ENCODE peak calls at places on chromosome 14, in eight cellular contexts. One of them, this sample, is unnamed.

GRCh38 chr14:76937181-76938091 is 91.1 kb downstream of the IRF2BPL start:
- DNase-seq in epithelial cell of prostate: no peak
- DNase-seq in effector memory CD4-positive, alpha-beta T cell: no peak
- DNase-seq in activated CD8-positive, alpha-beta memory T cell treated with anti-CD3 and anti-CD28 coated beads for 24 hours: no peak
- DNase-seq in AG08396: peak
- DNase-seq in COR-L47: peak
- DNase-seq in GM12865: no peak
- DNase-seq in germinal center: no peak
- DNase-seq in this sample: peak

GRCh38 chr14:30484976-30485375 is 74.0 kb upstream of the G2E3 start:
- DNase-seq in COR-L47: no peak
- DNase-seq in effector memory CD4-positive, alpha-beta T cell: no peak
- DNase-seq in activated CD8-positive, alpha-beta memory T cell treated with anti-CD3 and anti-CD28 coated beads for 24 hours: no peak
- DNase-seq in epithelial cell of prostate: no peak
- DNase-seq in AG08396: no peak
- DNase-seq in GM12865: no peak
- DNase-seq in germinal center: no peak
- DNase-seq in this sample: no peak

GRCh38 chr14:106681161-106681955 is 1155.0 kb downstream of the TMEM121 start:
- DNase-seq in COR-L47: no peak
- DNase-seq in AG08396: no peak
- DNase-seq in effector memory CD4-positive, alpha-beta T cell: no peak
- DNase-seq in activated CD8-positive, alpha-beta memory T cell treated with anti-CD3 and anti-CD28 coated beads for 24 hours: no peak
- DNase-seq in germinal center: no peak
- DNase-seq in GM12865: no peak
- DNase-seq in epithelial cell of prostate: no peak
- DNase-seq in this sample: no peak

GRCh38 chr14:77603654-77604270 is 12.7 kb downstream of the SPTLC2 start:
- DNase-seq in epithelial cell of prostate: no peak
- DNase-seq in activated CD8-positive, alpha-beta memory T cell treated with anti-CD3 and anti-CD28 coated beads for 24 hours: no peak
- DNase-seq in effector memory CD4-positive, alpha-beta T cell: no peak
- DNase-seq in germinal center: no peak
- DNase-seq in GM12865: no peak
- DNase-seq in COR-L47: peak
- DNase-seq in AG08396: no peak
- DNase-seq in this sample: no peak

GRCh38 chr14:105398726-105399440 is 545 bp downstream of the TEX22 start:
- DNase-seq in COR-L47: peak
- DNase-seq in epithelial cell of prostate: no peak
- DNase-seq in activated CD8-positive, alpha-beta memory T cell treated with anti-CD3 and anti-CD28 coated beads for 24 hours: no peak
- DNase-seq in GM12865: peak
- DNase-seq in effector memory CD4-positive, alpha-beta T cell: no peak
- DNase-seq in AG08396: no peak
- DNase-seq in germinal center: no peak
- DNase-seq in this sample: no peak

GRCh38 chr14:34665785-34666425 is 36.0 kb upstream of the SNX6 start:
- DNase-seq in AG08396: peak
- DNase-seq in GM12865: no peak
- DNase-seq in effector memory CD4-positive, alpha-beta T cell: no peak
- DNase-seq in epithelial cell of prostate: no peak
- DNase-seq in activated CD8-positive, alpha-beta memory T cell treated with anti-CD3 and anti-CD28 coated beads for 24 hours: no peak
- DNase-seq in germinal center: no peak
- DNase-seq in COR-L47: no peak
- DNase-seq in this sample: no peak

GRCh38 chr14:32510815-32511214 is 181.7 kb downstream of the AKAP6 start:
- DNase-seq in COR-L47: no peak
- DNase-seq in germinal center: no peak
- DNase-seq in AG08396: no peak
- DNase-seq in activated CD8-positive, alpha-beta memory T cell treated with anti-CD3 and anti-CD28 coated beads for 24 hours: no peak
- DNase-seq in effector memory CD4-positive, alpha-beta T cell: no peak
- DNase-seq in GM12865: no peak
- DNase-seq in epithelial cell of prostate: no peak
- DNase-seq in this sample: no peak

GRCh38 chr14:90087433-90087832 is 25.6 kb downstream of the KCNK13 start:
- DNase-seq in germinal center: peak
- DNase-seq in effector memory CD4-positive, alpha-beta T cell: no peak
- DNase-seq in AG08396: no peak
- DNase-seq in COR-L47: no peak
- DNase-seq in GM12865: peak
- DNase-seq in activated CD8-positive, alpha-beta memory T cell treated with anti-CD3 and anti-CD28 coated beads for 24 hours: no peak
- DNase-seq in epithelial cell of prostate: no peak
- DNase-seq in this sample: no peak

GRCh38 chr14:69625299-69626131 is 14.1 kb downstream of the SUSD6 start:
- DNase-seq in effector memory CD4-positive, alpha-beta T cell: peak
- DNase-seq in epithelial cell of prostate: no peak
- DNase-seq in AG08396: no peak
- DNase-seq in activated CD8-positive, alpha-beta memory T cell treated with anti-CD3 and anti-CD28 coated beads for 24 hours: peak
- DNase-seq in COR-L47: no peak
- DNase-seq in GM12865: peak
- DNase-seq in germinal center: peak
- DNase-seq in this sample: no peak

GRCh38 chr14:100032749-100033148 is 32.5 kb upstream of the EVL start:
- DNase-seq in COR-L47: no peak
- DNase-seq in effector memory CD4-positive, alpha-beta T cell: no peak
- DNase-seq in germinal center: no peak
- DNase-seq in GM12865: no peak
- DNase-seq in activated CD8-positive, alpha-beta memory T cell treated with anti-CD3 and anti-CD28 coated beads for 24 hours: no peak
- DNase-seq in epithelial cell of prostate: no peak
- DNase-seq in AG08396: no peak
- DNase-seq in this sample: no peak

GRCh38 chr14:54654600-54654999 is 87.7 kb downstream of the SAMD4A start:
- DNase-seq in germinal center: no peak
- DNase-seq in epithelial cell of prostate: no peak
- DNase-seq in GM12865: no peak
- DNase-seq in effector memory CD4-positive, alpha-beta T cell: no peak
- DNase-seq in COR-L47: no peak
- DNase-seq in AG08396: no peak
- DNase-seq in activated CD8-positive, alpha-beta memory T cell treated with anti-CD3 and anti-CD28 coated beads for 24 hours: no peak
- DNase-seq in this sample: no peak

GRCh38 chr14:52153939-52154338 is 85.1 kb upstream of the NID2 start:
- DNase-seq in COR-L47: peak
- DNase-seq in AG08396: no peak
- DNase-seq in effector memory CD4-positive, alpha-beta T cell: no peak
- DNase-seq in activated CD8-positive, alpha-beta memory T cell treated with anti-CD3 and anti-CD28 coated beads for 24 hours: no peak
- DNase-seq in epithelial cell of prostate: no peak
- DNase-seq in GM12865: no peak
- DNase-seq in germinal center: no peak
- DNase-seq in this sample: no peak

GRCh38 chr14:100445436-100446088 is 122.4 kb downstream of the SLC25A47 start:
- DNase-seq in germinal center: no peak
- DNase-seq in GM12865: no peak
- DNase-seq in AG08396: no peak
- DNase-seq in effector memory CD4-positive, alpha-beta T cell: no peak
- DNase-seq in activated CD8-positive, alpha-beta memory T cell treated with anti-CD3 and anti-CD28 coated beads for 24 hours: no peak
- DNase-seq in COR-L47: no peak
- DNase-seq in epithelial cell of prostate: no peak
- DNase-seq in this sample: no peak

GRCh38 chr14:94171208-94171607 is 2.9 kb upstream of the PPP4R4 start:
- DNase-seq in COR-L47: no peak
- DNase-seq in germinal center: no peak
- DNase-seq in AG08396: peak
- DNase-seq in GM12865: no peak
- DNase-seq in activated CD8-positive, alpha-beta memory T cell treated with anti-CD3 and anti-CD28 coated beads for 24 hours: no peak
- DNase-seq in epithelial cell of prostate: peak
- DNase-seq in effector memory CD4-positive, alpha-beta T cell: no peak
- DNase-seq in this sample: no peak

GRCh38 chr14:102187044-102187443 is 47.3 kb downstream of the WDR20 start:
- DNase-seq in AG08396: peak
- DNase-seq in GM12865: no peak
- DNase-seq in germinal center: no peak
- DNase-seq in activated CD8-positive, alpha-beta memory T cell treated with anti-CD3 and anti-CD28 coated beads for 24 hours: no peak
- DNase-seq in epithelial cell of prostate: peak
- DNase-seq in COR-L47: no peak
- DNase-seq in effector memory CD4-positive, alpha-beta T cell: no peak
- DNase-seq in this sample: no peak

GRCh38 chr14:61462566-61463195 is 141.3 kb downstream of the PRKCH start:
- DNase-seq in epithelial cell of prostate: peak
- DNase-seq in AG08396: no peak
- DNase-seq in effector memory CD4-positive, alpha-beta T cell: no peak
- DNase-seq in COR-L47: no peak
- DNase-seq in GM12865: no peak
- DNase-seq in activated CD8-positive, alpha-beta memory T cell treated with anti-CD3 and anti-CD28 coated beads for 24 hours: peak
- DNase-seq in germinal center: no peak
- DNase-seq in this sample: no peak

GRCh38 chr14:34237098-34237497 is 224.9 kb downstream of the SPTSSA start:
- DNase-seq in germinal center: no peak
- DNase-seq in effector memory CD4-positive, alpha-beta T cell: no peak
- DNase-seq in COR-L47: peak
- DNase-seq in activated CD8-positive, alpha-beta memory T cell treated with anti-CD3 and anti-CD28 coated beads for 24 hours: no peak
- DNase-seq in AG08396: no peak
- DNase-seq in GM12865: no peak
- DNase-seq in epithelial cell of prostate: peak
- DNase-seq in this sample: no peak

GRCh38 chr14:101457936-101458535 is 103.3 kb upstream of the DIO3 start:
- DNase-seq in activated CD8-positive, alpha-beta memory T cell treated with anti-CD3 and anti-CD28 coated beads for 24 hours: no peak
- DNase-seq in effector memory CD4-positive, alpha-beta T cell: no peak
- DNase-seq in germinal center: no peak
- DNase-seq in AG08396: no peak
- DNase-seq in COR-L47: no peak
- DNase-seq in GM12865: no peak
- DNase-seq in epithelial cell of prostate: no peak
- DNase-seq in this sample: no peak

This sample was measured in D721Med.